ENCODE peak calls at places on chromosomes 13 and 19, in four cellular contexts. N, U, R and O are unnamed samples.

GRCh38 chr19:40253611-40254092 is 27.2 kb upstream of the CCNP start:
- DNase-seq in N (no peak), U (peak; percentile 10), R (no peak), O (no peak)

GRCh38 chr19:18488403-18488723 is 33.5 kb downstream of the ELL start:
- DNase-seq in N (no peak), U (no peak), R (peak; percentile 20), O (no peak)

GRCh38 chr13:44765076-44765475 is 188.9 kb upstream of the TSC22D1 start:
- DNase-seq in N (no peak), U (no peak), R (peak; percentile 16), O (no peak)

GRCh38 chr13:27139565-27139964 is 32.0 kb downstream of the USP12 start:
- DNase-seq in N (no peak), U (no peak), R (no peak), O (peak; percentile 85)

GRCh38 chr19:18429717-18430416 is 8.1 kb downstream of the ISYNA1 start:
- DNase-seq in N (no peak), U (no peak), R (no peak), O (no peak)

GRCh38 chr19:7743425-7743841 is 3.9 kb downstream of the CD209 start:
- DNase-seq in N (no peak), U (no peak), R (no peak), O (no peak)

GRCh38 chr13:67366533-67366932 is 136.4 kb upstream of the PCDH9 start:
- DNase-seq in N (peak; percentile 31), U (no peak), R (peak; percentile 53), O (peak; percentile 40)

GRCh38 chr19:52191374-52191773 is 1.5 kb downstream of the PPP2R1A start:
- DNase-seq in N (no peak), U (no peak), R (no peak), O (no peak)

GRCh38 chr19:14542721-14543328 is 13.4 kb downstream of the TECR start:
- DNase-seq in N (no peak), U (no peak), R (peak; percentile 75), O (peak; percentile 92)

GRCh38 chr13:74868044-74868443 is 613.9 kb downstream of the TBC1D4 start:
- DNase-seq in N (no peak), U (no peak), R (no peak), O (peak; percentile 63)

GRCh38 chr19:12065100-12065538 is 588 bp downstream of the ZNF844 start:
- DNase-seq in N (peak; percentile 15), U (peak; percentile 79), R (peak; percentile 45), O (no peak)

GRCh38 chr13:100454876-100455275 is 133.7 kb downstream of the GGACT start:
- DNase-seq in N (peak; percentile 43), U (no peak), R (peak; percentile 41), O (peak; percentile 86)

GRCh38 chr19:7926021-7926726 is at the start of gene CTXN1:
- DNase-seq in N (no peak), U (peak; percentile 90), R (peak; percentile 31), O (peak; percentile 62)

GRCh38 chr19:46635920-46636761 is at the start of gene GNG8:
- DNase-seq in N (no peak), U (no peak), R (no peak), O (no peak)

GRCh38 chr19:46728208-46728607 is 11.3 kb upstream of the PRKD2 start:
- DNase-seq in N (no peak), U (peak; percentile 77), R (no peak), O (no peak)

GRCh38 chr19:20558011-20558410 is 7.6 kb downstream of the ZNF737 start:
- DNase-seq in N (no peak), U (no peak), R (no peak), O (no peak)

GRCh38 chr13:101202590-101202989 is 213.7 kb downstream of the NALCN start:
- DNase-seq in N (no peak), U (no peak), R (no peak), O (no peak)

GRCh38 chr19:29329460-29330134 is 116.6 kb upstream of the UQCRFS1 start:
- DNase-seq in N (no peak), U (no peak), R (no peak), O (no peak)

GRCh38 chr19:32124585-32124984 is 220.8 kb upstream of the ZNF507 start:
- DNase-seq in N (no peak), U (no peak), R (no peak), O (no peak)

GRCh38 chr19:23261496-23262020 is 11.4 kb upstream of the ZNF724 start:
- DNase-seq in N (no peak), U (no peak), R (no peak), O (no peak)

GRCh38 chr13:86403213-86403612 is 604.0 kb upstream of the SLITRK6 start:
- DNase-seq in N (no peak), U (no peak), R (no peak), O (no peak)

GRCh38 chr13:110485604-110486003 is 75.9 kb downstream of the RAB20 start:
- DNase-seq in N (no peak), U (peak; percentile 56), R (no peak), O (no peak)

GRCh38 chr19:1270854-1271527 is 1.9 kb downstream of the CIRBP start:
- DNase-seq in N (no peak), U (no peak), R (no peak), O (no peak)

DNA sequence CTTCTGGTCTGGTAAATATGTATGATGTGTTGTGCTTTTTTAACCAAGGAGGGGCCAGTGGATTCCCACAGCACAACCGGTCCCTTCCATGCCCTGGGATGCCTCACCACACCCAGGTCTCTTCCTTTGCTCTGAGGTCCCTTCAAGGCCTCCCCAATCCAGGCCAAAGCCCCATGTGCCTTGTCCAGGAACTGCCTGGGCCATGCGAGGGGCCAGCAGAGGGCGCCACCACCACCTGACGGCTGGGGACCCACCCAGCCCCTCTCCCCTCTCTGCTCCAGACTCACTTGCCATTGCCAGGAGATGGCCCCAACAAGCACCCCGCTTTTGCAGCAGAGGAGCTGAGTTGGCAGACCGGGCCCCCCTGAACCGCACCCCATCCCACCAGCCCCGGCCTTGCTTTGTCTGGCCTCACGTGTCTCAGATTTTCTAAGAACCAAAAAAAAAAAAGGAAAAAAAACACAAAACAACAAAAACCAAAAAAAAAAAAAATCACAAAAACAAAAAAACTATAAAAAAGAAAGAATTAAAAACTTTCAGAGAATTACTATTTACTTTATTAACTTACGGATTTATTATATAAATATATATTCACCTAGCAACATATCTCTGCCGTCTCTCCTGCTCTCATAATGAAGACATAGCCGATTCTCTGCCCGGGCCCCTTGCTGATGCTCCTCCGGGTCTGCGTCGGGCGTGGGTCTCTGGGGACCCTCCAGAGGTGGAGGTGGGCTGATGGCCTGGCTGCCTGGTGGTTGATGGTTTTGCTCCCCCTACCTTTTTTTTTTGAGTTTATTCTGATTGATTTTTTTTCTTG is 14.4 kb downstream of the CAPN12 start:
- DNase-seq in N (peak; percentile 50), U (peak; percentile 87), R (peak; percentile 44), O (peak; percentile 60)
- TF ChIP-seq CTCF in N (peak; percentile 95), U (peak; percentile 57), R (peak; percentile 83), O (peak; percentile 78)

GRCh38 chr19:2524361-2524839 is 48.5 kb downstream of the GADD45B start:
- DNase-seq in N (no peak), U (no peak), R (no peak), O (no peak)

GRCh38 chr19:2527171-2527570 is 51.2 kb downstream of the GADD45B start:
- DNase-seq in N (no peak), U (no peak), R (no peak), O (no peak)

GRCh38 chr19:2527716-2528115 is 51.8 kb downstream of the GADD45B start:
- DNase-seq in N (no peak), U (no peak), R (no peak), O (no peak)

GRCh38 chr19:2523630-2524311 is 47.8 kb downstream of the GADD45B start:
- DNase-seq in N (peak; percentile 73), U (no peak), R (peak; percentile 79), O (no peak)

GRCh38 chr19:2524840-2525723 is 49.2 kb downstream of the GADD45B start:
- DNase-seq in N (peak; percentile 82), U (no peak), R (peak; percentile 51), O (peak; percentile 85)
- H3K4me3 ChIP-seq in N (peak overlapping the region; percentile 37), U (peak overlapping the region; percentile 45), R (peak overlapping the region; percentile 4), O (peak overlapping the region; percentile 8)

GRCh38 chr19:49422407-49423277 is 599 bp downstream of the PTH2 start:
- DNase-seq in N (no peak), U (no peak), R (peak; percentile 16), O (peak; percentile 57)
- TF ChIP-seq CTCF in N (peak; percentile 32), U (no peak), R (peak; percentile 33), O (no peak)

DNA sequence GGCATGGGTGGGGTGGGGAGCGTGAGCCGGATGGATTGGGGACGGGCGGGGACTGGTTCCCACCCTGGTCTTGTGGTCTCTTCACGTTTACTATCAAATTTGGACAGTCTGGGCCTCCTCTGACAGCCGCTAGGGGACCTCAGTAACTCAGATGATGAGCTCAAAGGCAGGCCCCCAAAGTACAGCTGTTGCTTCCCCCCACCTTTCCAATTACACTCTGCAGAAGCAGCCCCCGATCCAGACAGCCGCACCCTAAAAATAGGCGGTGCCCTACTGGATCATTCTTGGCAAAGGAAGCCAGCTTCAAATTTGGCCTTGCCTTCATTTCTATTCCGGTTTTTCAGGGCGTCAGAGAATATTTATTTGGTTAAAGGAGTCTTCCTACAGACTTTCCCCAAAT is 1.9 kb upstream of the FOXO1 start:
- DNase-seq in N (no peak), U (no peak), R (peak; percentile 43), O (peak; percentile 36)
- H3K4me3 ChIP-seq in N (no peak overlapping the region), U (no peak overlapping the region), R (no peak overlapping the region), O (no peak overlapping the region)

GRCh38 chr13:30581582-30581981 is 36.1 kb upstream of the USPL1 start:
- DNase-seq in N (no peak), U (no peak), R (peak; percentile 45), O (peak; percentile 60)
- TF ChIP-seq CTCF in N (peak; percentile 57), U (no peak), R (peak; percentile 40), O (peak; percentile 53)

GRCh38 chr19:34300380-34300779 is 46.0 kb downstream of the GARRE1 start:
- DNase-seq in N (no peak), U (no peak), R (no peak), O (no peak)
- H3K4me3 ChIP-seq in N (no peak overlapping the region), U (no peak overlapping the region), R (no peak overlapping the region), O (no peak overlapping the region)